ENCODE peak calls at places on chromosomes 1 and 21, in five cellular contexts. K, C, B, S and Y are unnamed samples. For H3K27me3, the result is how much of the 10 kb centered on the place peaks cover.

GRCh38 chr1:119075614-119076013 is 64.8 kb downstream of the WARS2 start:
- DNase-seq in K (no peak), C (no peak), B (peak), S (no peak), Y (no peak)

GRCh38 chr1:69686367-69686984 is 118.8 kb downstream of the LRRC7 start:
- DNase-seq in K (no peak), C (no peak), B (no peak), S (no peak), Y (no peak)

GRCh38 chr1:5273280-5274003 is 619.0 kb downstream of the AJAP1 start:
- DNase-seq in K (no peak), C (no peak), B (no peak), S (no peak), Y (no peak)

GRCh38 chr1:180643693-180644092 is 11.9 kb downstream of the XPR1 start:
- DNase-seq in K (no peak), C (no peak), B (no peak), S (peak), Y (no peak)

GRCh38 chr1:113109908-113110554 is 37.0 kb downstream of the LRIG2 start:
- DNase-seq in K (peak), C (peak), B (peak), S (no peak), Y (peak)

GRCh38 chr1:229456016-229456415 is 22.1 kb upstream of the ACTA1 start:
- DNase-seq in K (no peak), C (no peak), B (no peak), S (no peak), Y (no peak)

GRCh38 chr1:41510531-41511238 is 26.2 kb upstream of the EDN2 start:
- DNase-seq in K (no peak), C (no peak), B (no peak), S (no peak), Y (no peak)

GRCh38 chr1:228016653-228017355 is 10.0 kb downstream of the WNT3A start:
- DNase-seq in K (peak), C (no peak), B (no peak), S (no peak), Y (no peak)

GRCh38 chr1:11869104-11869503 is 10.4 kb upstream of the NPPB start:
- DNase-seq in K (no peak), C (no peak), B (no peak), S (no peak), Y (no peak)

GRCh38 chr1:162970021-162970420 is 99.1 kb upstream of the RGS4 start:
- DNase-seq in K (no peak), C (no peak), B (no peak), S (no peak), Y (no peak)

GRCh38 chr1:201819346-201819745 is 9.6 kb upstream of the IPO9 start:
- DNase-seq in K (no peak), C (no peak), B (no peak), S (no peak), Y (no peak)

GRCh38 chr1:206032356-206033140 is 8.9 kb upstream of the CTSE start:
- DNase-seq in K (no peak), C (no peak), B (no peak), S (no peak), Y (no peak)

GRCh38 chr1:212514056-212514614 is 81.4 kb downstream of the NENF start:
- DNase-seq in K (no peak), C (no peak), B (peak), S (peak), Y (no peak)

GRCh38 chr1:161374373-161374772 is 6.7 kb upstream of the CFAP126 start:
- DNase-seq in K (no peak), C (no peak), B (peak), S (no peak), Y (no peak)

GRCh38 chr1:206508130-206508884 is 976 bp downstream of the RASSF5 start:
- DNase-seq in K (no peak), C (no peak), B (no peak), S (no peak), Y (no peak)

GRCh38 chr1:59237905-59238304 is 59.0 kb upstream of the FGGY start:
- DNase-seq in K (no peak), C (no peak), B (peak), S (no peak), Y (no peak)

GRCh38 chr21:34995979-34996303 is 53.2 kb downstream of the RUNX1 start:
- DNase-seq in K (no peak), C (no peak), B (no peak), S (no peak), Y (no peak)

GRCh38 chr1:108598340-108598739 is 38.4 kb downstream of the EEIG2 start:
- DNase-seq in K (no peak), C (no peak), B (no peak), S (no peak), Y (no peak)

GRCh38 chr1:96492236-96492635 is 229.3 kb upstream of the PTBP2 start:
- DNase-seq in K (no peak), C (peak), B (peak), S (no peak), Y (no peak)

GRCh38 chr1:220485131-220485530 is 42.8 kb upstream of the MARK1 start:
- DNase-seq in K (no peak), C (peak), B (no peak), S (no peak), Y (no peak)

GRCh38 chr1:178541396-178541795 is 28.5 kb downstream of the TEX35 start:
- DNase-seq in K (no peak), C (no peak), B (no peak), S (no peak), Y (no peak)

GRCh38 chr1:22412932-22413727 is 38.5 kb upstream of the ZBTB40 start:
- DNase-seq in K (no peak), C (peak), B (peak), S (peak), Y (no peak)

GRCh38 chr1:185594786-185595410 is 139.3 kb upstream of the HMCN1 start:
- DNase-seq in K (no peak), C (no peak), B (no peak), S (no peak), Y (no peak)

GRCh38 chr1:244876228-244876910 is 12.0 kb upstream of the HNRNPU start:
- DNase-seq in K (no peak), C (no peak), B (no peak), S (no peak), Y (no peak)
- H3K27ac ChIP-seq in K (no peak), C (no peak), B (no peak), S (no peak), Y (no peak)

GRCh38 chr1:3195480-3195815 is 126.4 kb downstream of the PRDM16 start:
- DNase-seq in K (no peak), C (no peak), B (no peak), S (no peak), Y (no peak)
- H3K27me3 ChIP-seq in K (under half), C (under half), B (under half), S (under half), Y (under half)

DNA sequence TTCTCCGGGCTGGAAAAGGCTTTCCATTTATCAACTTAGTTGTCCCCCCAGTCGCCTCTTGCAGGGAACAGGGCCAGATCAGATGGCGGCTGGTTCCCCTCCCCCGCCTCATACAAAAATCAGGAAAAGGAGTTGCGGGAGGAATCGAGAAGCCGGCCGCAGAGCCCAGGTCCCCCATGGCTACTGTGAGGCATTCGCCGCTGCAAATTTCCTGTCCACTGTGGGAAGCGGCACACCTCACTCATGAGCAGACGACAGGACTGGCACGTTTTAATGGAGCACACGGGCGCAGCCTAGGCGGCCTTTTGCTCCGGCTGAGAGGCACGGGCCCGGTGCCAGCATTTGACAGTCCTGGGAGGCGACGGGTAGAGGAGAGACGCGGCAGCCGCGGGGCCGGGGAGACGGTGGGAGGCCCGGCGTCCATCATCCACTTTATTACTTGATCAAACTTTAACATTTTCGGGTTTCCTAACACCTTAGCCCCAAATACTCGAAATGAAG is 1.1 kb downstream of the GNG4 start:
- DNase-seq in K (no peak), C (peak), B (no peak), S (peak), Y (no peak)
- H3K4me3 ChIP-seq in K (no peak), C (peak), B (peak), S (no peak), Y (no peak)

DNA sequence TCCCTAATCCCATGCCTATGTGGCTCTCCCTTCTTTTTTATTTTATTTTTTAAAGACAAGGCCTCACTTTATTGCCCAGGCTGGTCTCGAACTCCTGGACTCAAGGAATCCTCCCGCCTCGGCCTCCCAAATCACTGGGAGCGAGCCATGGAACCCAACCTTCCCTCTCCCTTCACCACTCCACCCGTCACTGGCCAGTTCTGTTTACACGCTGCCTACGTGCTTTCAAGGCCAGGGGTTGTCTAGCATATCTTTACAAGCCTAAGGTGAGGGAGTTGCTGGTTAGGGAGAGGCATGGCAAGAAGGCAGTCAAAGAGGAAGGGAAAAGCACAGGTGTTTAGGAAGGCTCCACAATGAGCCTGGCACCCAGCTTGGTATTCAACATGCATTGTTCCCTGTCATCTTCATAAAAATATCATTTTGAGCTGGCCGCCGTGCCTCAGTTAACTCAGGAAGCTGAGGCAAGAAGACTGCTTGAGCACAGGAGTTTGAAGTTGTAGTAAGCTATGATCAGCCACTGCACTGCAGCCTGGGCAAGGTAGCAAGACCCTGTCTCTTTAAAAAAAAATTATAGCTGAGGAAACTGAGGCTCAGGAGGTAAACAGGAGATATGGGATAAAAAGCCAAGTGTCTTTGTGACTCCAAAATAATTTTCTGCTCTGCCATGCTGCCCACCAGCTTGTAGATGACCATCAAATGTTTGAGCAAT is 1.1 kb downstream of the RHBDL2 start:
- DNase-seq in K (no peak), C (no peak), B (no peak), S (no peak), Y (no peak)
- H3K27ac ChIP-seq in K (no peak), C (no peak), B (no peak), S (no peak), Y (no peak)

DNA sequence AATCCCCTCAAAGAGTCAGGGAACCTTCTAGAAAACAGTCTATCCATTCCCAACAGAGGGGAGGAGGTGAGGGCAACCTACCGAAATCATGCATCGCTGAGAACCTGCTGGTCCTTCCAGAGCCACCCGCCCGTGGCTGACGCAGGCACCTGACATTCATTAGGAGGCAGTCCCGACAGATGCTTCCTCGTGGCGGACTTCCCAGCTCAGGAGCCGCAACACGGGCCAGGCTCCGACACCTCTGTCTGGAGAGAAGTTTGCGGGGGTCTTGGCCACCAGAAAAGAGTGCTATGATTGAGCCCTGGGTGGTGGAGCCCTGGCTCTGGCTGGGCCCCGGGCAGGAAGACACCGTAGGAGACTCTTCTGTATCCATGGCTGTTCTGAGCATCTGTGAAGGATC is 86.4 kb upstream of the ARHGEF16 start:
- DNase-seq in K (no peak), C (no peak), B (no peak), S (no peak), Y (no peak)
- H3K27me3 ChIP-seq in K (under half), C (under half), B (under half), S (under half), Y (under half)

DNA sequence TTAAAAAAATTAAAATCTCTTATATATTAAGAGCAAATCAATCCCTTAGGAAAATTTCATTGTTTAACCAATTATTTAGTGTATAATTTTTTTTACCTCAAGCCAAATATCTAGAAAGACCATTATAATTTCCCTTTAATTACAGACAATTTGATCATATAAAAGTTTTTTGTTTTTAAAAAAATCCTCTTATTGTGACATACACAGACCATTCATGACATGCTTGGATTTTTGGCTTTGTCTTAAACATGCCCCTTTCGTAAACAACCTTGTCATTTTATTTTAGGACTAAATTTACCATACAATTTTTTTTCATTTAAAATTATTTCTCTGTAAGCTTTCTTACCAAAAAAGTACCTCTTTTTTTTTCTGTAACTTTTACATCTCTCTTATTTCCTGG is 14.2 kb upstream of the CYP4B1 start:
- DNase-seq in K (no peak), C (no peak), B (no peak), S (no peak), Y (no peak)
- H3K4me3 ChIP-seq in K (no peak), C (no peak), B (no peak), S (no peak), Y (no peak)

DNA sequence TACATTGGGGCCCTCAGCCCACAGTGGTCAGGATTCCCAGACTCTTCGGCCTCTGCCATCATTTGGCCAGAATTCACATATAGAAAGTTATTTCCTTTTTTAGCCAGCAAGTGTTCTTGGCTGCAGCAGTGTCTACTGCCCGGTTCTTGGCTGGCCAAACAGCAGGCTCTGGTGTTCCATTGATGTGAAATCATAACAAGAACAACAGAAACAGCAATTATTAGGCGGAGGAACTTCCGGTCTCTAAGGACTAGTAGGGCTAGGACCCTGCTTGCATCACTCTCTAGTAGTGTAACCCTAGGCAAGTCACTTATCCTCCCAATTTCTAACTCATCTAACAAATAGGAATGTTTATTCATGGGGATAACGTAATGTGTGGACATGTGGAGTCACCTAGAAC is 8.7 kb upstream of the GJA5 start:
- DNase-seq in K (no peak), C (no peak), B (no peak), S (no peak), Y (no peak)
- H3K27ac ChIP-seq in K (no peak), C (no peak), B (no peak), S (no peak), Y (no peak)

DNA sequence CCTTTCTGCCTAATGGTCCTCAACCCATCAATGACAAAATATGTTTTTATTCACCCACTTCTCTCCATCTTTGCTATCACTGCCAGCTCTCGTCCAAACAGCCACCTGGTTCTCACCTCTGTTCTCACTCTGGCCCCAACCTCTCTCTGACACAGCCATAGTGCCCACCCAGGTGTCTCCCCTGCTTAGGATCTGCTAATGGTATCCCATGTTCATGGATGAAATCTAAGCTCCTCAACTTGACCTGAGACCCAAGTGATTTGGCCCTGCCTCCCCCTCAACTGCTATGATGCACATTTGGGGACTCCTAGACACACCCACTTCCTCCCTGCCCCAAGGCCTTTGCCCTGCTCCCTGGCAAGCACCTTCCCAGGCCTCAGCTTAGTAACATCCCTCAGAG is 25.9 kb downstream of the KIF17 start:
- DNase-seq in K (no peak), C (no peak), B (no peak), S (no peak), Y (no peak)
- H3K27me3 ChIP-seq in K (under half), C (under half), B (under half), S (under half), Y (under half)